ENCODE peak calls at places on chromosomes 5 and 9, in nine cellular contexts. One of them, this sample, is unnamed. For H3K9me3, the result is how much of the 10 kb centered on the place peaks cover.

GRCh38 chr5:125298258-125298657 is 551.8 kb upstream of the ZNF608 start:
- DNase-seq in IMR-90: peak
- DNase-seq in cardiac muscle cell: no peak
- DNase-seq in MG63: peak
- DNase-seq in PC-9: no peak
- DNase-seq in CD8-positive, alpha-beta T cell: no peak
- DNase-seq in right atrium auricular region: no peak
- DNase-seq in adipocyte: no peak
- DNase-seq in body of pancreas: no peak
- DNase-seq in this sample: no peak

GRCh38 chr5:6713274-6714181 is at the start of gene TENT4A:
- DNase-seq in IMR-90: no peak
- DNase-seq in cardiac muscle cell: peak
- DNase-seq in MG63: peak
- DNase-seq in PC-9: peak
- DNase-seq in CD8-positive, alpha-beta T cell: no peak
- DNase-seq in right atrium auricular region: peak
- DNase-seq in adipocyte: peak
- DNase-seq in body of pancreas: peak
- DNase-seq in this sample: peak

GRCh38 chr5:156913719-156914370 is 49.2 kb downstream of the TIMD4 start:
- DNase-seq in IMR-90: no peak
- DNase-seq in cardiac muscle cell: no peak
- DNase-seq in MG63: no peak
- DNase-seq in PC-9: no peak
- DNase-seq in CD8-positive, alpha-beta T cell: peak
- DNase-seq in right atrium auricular region: no peak
- DNase-seq in adipocyte: no peak
- DNase-seq in body of pancreas: no peak
- DNase-seq in this sample: no peak

GRCh38 chr5:177431317-177432142 is 5.1 kb downstream of the GRK6 start:
- DNase-seq in IMR-90: no peak
- DNase-seq in cardiac muscle cell: no peak
- DNase-seq in MG63: no peak
- DNase-seq in PC-9: no peak
- DNase-seq in CD8-positive, alpha-beta T cell: peak
- DNase-seq in right atrium auricular region: no peak
- DNase-seq in adipocyte: no peak
- DNase-seq in body of pancreas: no peak
- DNase-seq in this sample: peak

GRCh38 chr9:121634329-121634784 is 17.1 kb upstream of the DAB2IP start:
- DNase-seq in IMR-90: no peak
- DNase-seq in cardiac muscle cell: no peak
- DNase-seq in MG63: no peak
- DNase-seq in PC-9: no peak
- DNase-seq in CD8-positive, alpha-beta T cell: no peak
- DNase-seq in right atrium auricular region: no peak
- DNase-seq in adipocyte: no peak
- DNase-seq in body of pancreas: no peak
- DNase-seq in this sample: no peak

GRCh38 chr5:170484459-170484831 is 19.4 kb upstream of the KCNIP1 start:
- DNase-seq in IMR-90: no peak
- DNase-seq in cardiac muscle cell: no peak
- DNase-seq in MG63: no peak
- DNase-seq in PC-9: no peak
- DNase-seq in CD8-positive, alpha-beta T cell: no peak
- DNase-seq in right atrium auricular region: no peak
- DNase-seq in adipocyte: no peak
- DNase-seq in body of pancreas: no peak
- DNase-seq in this sample: no peak

GRCh38 chr9:131361202-131361833 is 32.6 kb upstream of the PRRC2B start:
- DNase-seq in IMR-90: no peak
- DNase-seq in cardiac muscle cell: peak
- DNase-seq in MG63: no peak
- DNase-seq in PC-9: peak
- DNase-seq in CD8-positive, alpha-beta T cell: peak
- DNase-seq in right atrium auricular region: no peak
- DNase-seq in adipocyte: no peak
- DNase-seq in body of pancreas: peak
- DNase-seq in this sample: no peak

GRCh38 chr5:9009931-9010652 is 535.8 kb downstream of the SEMA5A start:
- DNase-seq in IMR-90: peak
- DNase-seq in cardiac muscle cell: no peak
- DNase-seq in MG63: no peak
- DNase-seq in PC-9: no peak
- DNase-seq in CD8-positive, alpha-beta T cell: no peak
- DNase-seq in right atrium auricular region: no peak
- DNase-seq in adipocyte: no peak
- DNase-seq in body of pancreas: no peak
- DNase-seq in this sample: no peak

GRCh38 chr5:1418238-1418920 is 26.9 kb downstream of the SLC6A3 start:
- DNase-seq in IMR-90: no peak
- DNase-seq in cardiac muscle cell: no peak
- DNase-seq in MG63: no peak
- DNase-seq in PC-9: no peak
- DNase-seq in CD8-positive, alpha-beta T cell: no peak
- DNase-seq in right atrium auricular region: no peak
- DNase-seq in adipocyte: no peak
- DNase-seq in body of pancreas: no peak
- DNase-seq in this sample: no peak

GRCh38 chr9:69499959-69500358 is 172.2 kb downstream of the APBA1 start:
- DNase-seq in IMR-90: no peak
- DNase-seq in cardiac muscle cell: no peak
- DNase-seq in MG63: no peak
- DNase-seq in PC-9: no peak
- DNase-seq in CD8-positive, alpha-beta T cell: no peak
- DNase-seq in right atrium auricular region: no peak
- DNase-seq in adipocyte: no peak
- DNase-seq in body of pancreas: no peak
- DNase-seq in this sample: no peak

GRCh38 chr5:31186672-31187267 is 6.7 kb upstream of the CDH6 start:
- DNase-seq in IMR-90: peak
- DNase-seq in cardiac muscle cell: peak
- DNase-seq in MG63: no peak
- DNase-seq in PC-9: no peak
- DNase-seq in CD8-positive, alpha-beta T cell: no peak
- DNase-seq in right atrium auricular region: no peak
- DNase-seq in adipocyte: peak
- DNase-seq in body of pancreas: no peak
- DNase-seq in this sample: no peak

GRCh38 chr5:113394658-113395057 is 40.1 kb downstream of the TSSK1B start:
- DNase-seq in IMR-90: no peak
- DNase-seq in cardiac muscle cell: no peak
- DNase-seq in MG63: no peak
- DNase-seq in PC-9: no peak
- DNase-seq in CD8-positive, alpha-beta T cell: no peak
- DNase-seq in right atrium auricular region: no peak
- DNase-seq in adipocyte: no peak
- DNase-seq in body of pancreas: no peak
- DNase-seq in this sample: no peak

GRCh38 chr5:15966651-15967050 is 212.9 kb downstream of the MARCHF11 start:
- DNase-seq in IMR-90: peak
- DNase-seq in cardiac muscle cell: no peak
- DNase-seq in MG63: no peak
- DNase-seq in PC-9: no peak
- DNase-seq in CD8-positive, alpha-beta T cell: no peak
- DNase-seq in right atrium auricular region: no peak
- DNase-seq in adipocyte: peak
- DNase-seq in body of pancreas: no peak
- DNase-seq in this sample: no peak

GRCh38 chr5:59436364-59437158 is 457.0 kb downstream of the PDE4D start:
- DNase-seq in IMR-90: no peak
- DNase-seq in cardiac muscle cell: no peak
- DNase-seq in MG63: no peak
- DNase-seq in PC-9: no peak
- DNase-seq in CD8-positive, alpha-beta T cell: no peak
- DNase-seq in right atrium auricular region: no peak
- DNase-seq in adipocyte: no peak
- DNase-seq in body of pancreas: no peak
- DNase-seq in this sample: no peak

GRCh38 chr5:95883185-95884020 is 60.9 kb upstream of the GLRX start:
- DNase-seq in IMR-90: no peak
- DNase-seq in cardiac muscle cell: no peak
- DNase-seq in MG63: no peak
- DNase-seq in PC-9: peak
- DNase-seq in CD8-positive, alpha-beta T cell: no peak
- DNase-seq in right atrium auricular region: no peak
- DNase-seq in adipocyte: no peak
- DNase-seq in body of pancreas: no peak
- DNase-seq in this sample: no peak

GRCh38 chr5:173196133-173196952 is 38.7 kb downstream of the NKX2-5 start:
- DNase-seq in IMR-90: no peak
- DNase-seq in cardiac muscle cell: peak
- DNase-seq in MG63: no peak
- DNase-seq in PC-9: no peak
- DNase-seq in CD8-positive, alpha-beta T cell: no peak
- DNase-seq in right atrium auricular region: no peak
- DNase-seq in adipocyte: no peak
- DNase-seq in body of pancreas: no peak
- DNase-seq in this sample: no peak

GRCh38 chr9:18888241-18888794 is 144.7 kb downstream of the SAXO1 start:
- DNase-seq in IMR-90: peak
- DNase-seq in cardiac muscle cell: no peak
- DNase-seq in MG63: peak
- DNase-seq in PC-9: no peak
- DNase-seq in CD8-positive, alpha-beta T cell: no peak
- DNase-seq in right atrium auricular region: no peak
- DNase-seq in adipocyte: peak
- DNase-seq in body of pancreas: no peak
- DNase-seq in this sample: no peak

GRCh38 chr5:110753620-110754019 is 14.8 kb downstream of the SLC25A46 start:
- DNase-seq in IMR-90: no peak
- DNase-seq in cardiac muscle cell: no peak
- DNase-seq in MG63: no peak
- DNase-seq in PC-9: no peak
- DNase-seq in CD8-positive, alpha-beta T cell: no peak
- DNase-seq in right atrium auricular region: no peak
- DNase-seq in adipocyte: no peak
- DNase-seq in body of pancreas: no peak
- DNase-seq in this sample: no peak

GRCh38 chr5:99320461-99320860 is 391.7 kb upstream of the CHD1 start:
- DNase-seq in IMR-90: no peak
- DNase-seq in cardiac muscle cell: no peak
- DNase-seq in MG63: no peak
- DNase-seq in PC-9: peak
- DNase-seq in CD8-positive, alpha-beta T cell: no peak
- DNase-seq in right atrium auricular region: no peak
- DNase-seq in adipocyte: no peak
- DNase-seq in body of pancreas: peak
- DNase-seq in this sample: no peak

GRCh38 chr9:14062449-14063187 is 251.3 kb downstream of the NFIB start:
- DNase-seq in IMR-90: peak
- DNase-seq in cardiac muscle cell: no peak
- DNase-seq in MG63: peak
- DNase-seq in PC-9: peak
- DNase-seq in CD8-positive, alpha-beta T cell: no peak
- DNase-seq in right atrium auricular region: no peak
- DNase-seq in adipocyte: peak
- DNase-seq in body of pancreas: no peak
- DNase-seq in this sample: no peak

GRCh38 chr5:76799588-76799987 is 19.2 kb upstream of the F2RL1 start:
- DNase-seq in IMR-90: no peak
- DNase-seq in cardiac muscle cell: no peak
- DNase-seq in MG63: no peak
- DNase-seq in PC-9: no peak
- DNase-seq in CD8-positive, alpha-beta T cell: no peak
- DNase-seq in right atrium auricular region: no peak
- DNase-seq in adipocyte: no peak
- DNase-seq in body of pancreas: no peak
- DNase-seq in this sample: no peak

GRCh38 chr9:38112010-38112409 is 43.0 kb upstream of the SHB start:
- DNase-seq in IMR-90: no peak
- DNase-seq in cardiac muscle cell: no peak
- DNase-seq in MG63: peak
- DNase-seq in PC-9: no peak
- DNase-seq in CD8-positive, alpha-beta T cell: no peak
- DNase-seq in right atrium auricular region: peak
- DNase-seq in adipocyte: no peak
- DNase-seq in body of pancreas: no peak
- DNase-seq in this sample: no peak

GRCh38 chr5:56305001-56305400 is 71.9 kb upstream of the ANKRD55 start:
- DNase-seq in IMR-90: no peak
- DNase-seq in cardiac muscle cell: no peak
- DNase-seq in MG63: no peak
- DNase-seq in PC-9: no peak
- DNase-seq in CD8-positive, alpha-beta T cell: no peak
- DNase-seq in right atrium auricular region: no peak
- DNase-seq in adipocyte: peak
- DNase-seq in body of pancreas: no peak
- DNase-seq in this sample: no peak

GRCh38 chr9:103485138-103485537 is 490.0 kb downstream of the CYLC2 start:
- DNase-seq in IMR-90: no peak
- DNase-seq in cardiac muscle cell: no peak
- DNase-seq in MG63: no peak
- DNase-seq in PC-9: no peak
- DNase-seq in CD8-positive, alpha-beta T cell: no peak
- DNase-seq in right atrium auricular region: no peak
- DNase-seq in adipocyte: no peak
- DNase-seq in body of pancreas: no peak
- DNase-seq in this sample: no peak
- H3K9me3 ChIP-seq in IMR-90: under half
- H3K9me3 ChIP-seq in cardiac muscle cell: under half
- H3K9me3 ChIP-seq in MG63: under half
- H3K9me3 ChIP-seq in PC-9: under half
- H3K9me3 ChIP-seq in CD8-positive, alpha-beta T cell: under half
- H3K9me3 ChIP-seq in right atrium auricular region: under half
- H3K9me3 ChIP-seq in adipocyte: under half
- H3K9me3 ChIP-seq in body of pancreas: under half
- H3K9me3 ChIP-seq in this sample: under half

GRCh38 chr9:4811824-4812223 is 19.1 kb downstream of the RCL1 start:
- DNase-seq in IMR-90: no peak
- DNase-seq in cardiac muscle cell: no peak
- DNase-seq in MG63: no peak
- DNase-seq in PC-9: no peak
- DNase-seq in CD8-positive, alpha-beta T cell: no peak
- DNase-seq in right atrium auricular region: no peak
- DNase-seq in adipocyte: no peak
- DNase-seq in body of pancreas: no peak
- DNase-seq in this sample: no peak
- H3K9me3 ChIP-seq in IMR-90: under half
- H3K9me3 ChIP-seq in cardiac muscle cell: under half
- H3K9me3 ChIP-seq in MG63: under half
- H3K9me3 ChIP-seq in PC-9: under half
- H3K9me3 ChIP-seq in CD8-positive, alpha-beta T cell: under half
- H3K9me3 ChIP-seq in right atrium auricular region: under half
- H3K9me3 ChIP-seq in adipocyte: under half
- H3K9me3 ChIP-seq in body of pancreas: under half
- H3K9me3 ChIP-seq in this sample: under half

GRCh38 chr5:43332401-43332800 is 19.2 kb upstream of the HMGCS1 start:
- DNase-seq in IMR-90: no peak
- DNase-seq in cardiac muscle cell: no peak
- DNase-seq in MG63: no peak
- DNase-seq in PC-9: no peak
- DNase-seq in CD8-positive, alpha-beta T cell: no peak
- DNase-seq in right atrium auricular region: no peak
- DNase-seq in adipocyte: no peak
- DNase-seq in body of pancreas: no peak
- DNase-seq in this sample: no peak
- H3K9me3 ChIP-seq in IMR-90: under half
- H3K9me3 ChIP-seq in cardiac muscle cell: under half
- H3K9me3 ChIP-seq in MG63: under half
- H3K9me3 ChIP-seq in PC-9: under half
- H3K9me3 ChIP-seq in CD8-positive, alpha-beta T cell: under half
- H3K9me3 ChIP-seq in right atrium auricular region: under half
- H3K9me3 ChIP-seq in adipocyte: under half
- H3K9me3 ChIP-seq in body of pancreas: under half
- H3K9me3 ChIP-seq in this sample: under half

GRCh38 chr5:179089502-179089901 is 29.3 kb downstream of the ZNF354C start:
- DNase-seq in IMR-90: no peak
- DNase-seq in cardiac muscle cell: no peak
- DNase-seq in MG63: no peak
- DNase-seq in PC-9: no peak
- DNase-seq in CD8-positive, alpha-beta T cell: no peak
- DNase-seq in right atrium auricular region: no peak
- DNase-seq in adipocyte: no peak
- DNase-seq in body of pancreas: no peak
- DNase-seq in this sample: no peak
- H3K9me3 ChIP-seq in IMR-90: under half
- H3K9me3 ChIP-seq in cardiac muscle cell: under half
- H3K9me3 ChIP-seq in MG63: half or more
- H3K9me3 ChIP-seq in PC-9: under half
- H3K9me3 ChIP-seq in CD8-positive, alpha-beta T cell: under half
- H3K9me3 ChIP-seq in right atrium auricular region: half or more
- H3K9me3 ChIP-seq in adipocyte: half or more
- H3K9me3 ChIP-seq in body of pancreas: under half
- H3K9me3 ChIP-seq in this sample: under half